ENCODE peak calls at places on chromosome 14, in four cellular contexts. One of them, this sample, is unnamed.

GRCh38 chr14:73662439-73663056 is 17.8 kb downstream of the DNAL1 start:
- DNase-seq in hepatic stellate cell: peak; percentile 63
- DNase-seq in stomach: no peak
- DNase-seq in LoVo: peak; percentile 81
- DNase-seq in this sample: peak; percentile 92

GRCh38 chr14:79483472-79483871 is 727.8 kb downstream of the DIO2 start:
- DNase-seq in hepatic stellate cell: peak; percentile 33
- DNase-seq in LoVo: no peak
- DNase-seq in stomach: no peak
- DNase-seq in this sample: peak; percentile 88

GRCh38 chr14:99924379-99924778 is 131.2 kb downstream of the EML1 start:
- DNase-seq in stomach: no peak
- DNase-seq in LoVo: no peak
- DNase-seq in hepatic stellate cell: no peak
- DNase-seq in this sample: no peak

GRCh38 chr14:71753126-71753830 is 179.0 kb upstream of the RGS6 start:
- DNase-seq in hepatic stellate cell: peak; percentile 81
- DNase-seq in LoVo: peak; percentile 90
- DNase-seq in stomach: peak; percentile 88
- DNase-seq in this sample: peak; percentile 62

GRCh38 chr14:39939023-39939422 is 506.8 kb upstream of the FBXO33 start:
- DNase-seq in LoVo: no peak
- DNase-seq in stomach: no peak
- DNase-seq in hepatic stellate cell: no peak
- DNase-seq in this sample: peak; percentile 17

GRCh38 chr14:103528158-103528511 is 861 bp upstream of the TRMT61A start:
- DNase-seq in hepatic stellate cell: peak; percentile 64
- DNase-seq in LoVo: no peak
- DNase-seq in stomach: peak; percentile 49
- DNase-seq in this sample: no peak

GRCh38 chr14:28344381-28344780 is 422.2 kb upstream of the FOXG1 start:
- DNase-seq in LoVo: no peak
- DNase-seq in stomach: no peak
- DNase-seq in hepatic stellate cell: no peak
- DNase-seq in this sample: peak; percentile 6

GRCh38 chr14:77025744-77026165 is 2.8 kb downstream of the IRF2BPL start:
- DNase-seq in LoVo: no peak
- DNase-seq in hepatic stellate cell: no peak
- DNase-seq in stomach: no peak
- DNase-seq in this sample: no peak

GRCh38 chr14:68938515-68939423 is 40.3 kb downstream of the ACTN1 start:
- DNase-seq in stomach: peak; percentile 67
- DNase-seq in LoVo: peak; percentile 77
- DNase-seq in hepatic stellate cell: no peak
- DNase-seq in this sample: no peak

GRCh38 chr14:90820958-90821357 is 4.7 kb upstream of the TTC7B start:
- DNase-seq in hepatic stellate cell: no peak
- DNase-seq in stomach: peak; percentile 43
- DNase-seq in LoVo: no peak
- DNase-seq in this sample: no peak

GRCh38 chr14:64504897-64505771 is 564 bp downstream of the ZBTB1 start:
- DNase-seq in LoVo: peak; percentile 84
- DNase-seq in stomach: peak; percentile 90
- DNase-seq in hepatic stellate cell: peak; percentile 84
- DNase-seq in this sample: peak; percentile 86

GRCh38 chr14:55180434-55180833 is 11.0 kb downstream of the DLGAP5 start:
- DNase-seq in hepatic stellate cell: peak; percentile 14
- DNase-seq in LoVo: no peak
- DNase-seq in stomach: no peak
- DNase-seq in this sample: no peak

GRCh38 chr14:95206534-95206933 is 49.2 kb upstream of the DICER1 start:
- DNase-seq in hepatic stellate cell: no peak
- DNase-seq in LoVo: no peak
- DNase-seq in stomach: no peak
- DNase-seq in this sample: no peak

GRCh38 chr14:21072102-21072501 is 2.0 kb downstream of the ARHGEF40 start:
- DNase-seq in hepatic stellate cell: peak; percentile 80
- DNase-seq in LoVo: no peak
- DNase-seq in stomach: no peak
- DNase-seq in this sample: no peak

GRCh38 chr14:37553935-37554550 is 41.0 kb downstream of the FOXA1 start:
- DNase-seq in hepatic stellate cell: no peak
- DNase-seq in LoVo: no peak
- DNase-seq in stomach: no peak
- DNase-seq in this sample: no peak

GRCh38 chr14:85234626-85235025 is 295.3 kb upstream of the FLRT2 start:
- DNase-seq in LoVo: no peak
- DNase-seq in hepatic stellate cell: no peak
- DNase-seq in stomach: no peak
- DNase-seq in this sample: no peak

GRCh38 chr14:99512571-99513182 is 31.5 kb downstream of the CCNK start:
- DNase-seq in LoVo: no peak
- DNase-seq in stomach: no peak
- DNase-seq in hepatic stellate cell: no peak
- DNase-seq in this sample: no peak

GRCh38 chr14:90894241-90894640 is 78.0 kb upstream of the TTC7B start:
- DNase-seq in LoVo: no peak
- DNase-seq in hepatic stellate cell: no peak
- DNase-seq in stomach: no peak
- DNase-seq in this sample: no peak

GRCh38 chr14:29799718-29800117 is 127.9 kb downstream of the PRKD1 start:
- DNase-seq in stomach: no peak
- DNase-seq in hepatic stellate cell: no peak
- DNase-seq in LoVo: no peak
- DNase-seq in this sample: no peak

GRCh38 chr14:65260786-65261185 is 151.7 kb upstream of the FUT8 start:
- DNase-seq in hepatic stellate cell: no peak
- DNase-seq in LoVo: no peak
- DNase-seq in stomach: no peak
- DNase-seq in this sample: no peak

GRCh38 chr14:24426912-24427536 is 2.4 kb downstream of the CBLN3 start:
- DNase-seq in stomach: peak; percentile 78
- DNase-seq in LoVo: peak; percentile 26
- DNase-seq in hepatic stellate cell: no peak
- DNase-seq in this sample: no peak

GRCh38 chr14:72619071-72619710 is 274.7 kb downstream of the DPF3 start:
- DNase-seq in stomach: no peak
- DNase-seq in LoVo: no peak
- DNase-seq in hepatic stellate cell: no peak
- DNase-seq in this sample: no peak

GRCh38 chr14:34088918-34089317 is 138.0 kb upstream of the EGLN3 start:
- DNase-seq in hepatic stellate cell: no peak
- DNase-seq in stomach: no peak
- DNase-seq in LoVo: no peak
- DNase-seq in this sample: no peak

GRCh38 chr14:21647380-21647779 is 6.3 kb upstream of the OR4E2 start:
- DNase-seq in hepatic stellate cell: no peak
- DNase-seq in stomach: no peak
- DNase-seq in LoVo: no peak
- DNase-seq in this sample: no peak

GRCh38 chr14:64185184-64185583 is 109.0 kb downstream of the ESR2 start:
- DNase-seq in stomach: no peak
- DNase-seq in hepatic stellate cell: no peak
- DNase-seq in LoVo: no peak
- DNase-seq in this sample: no peak

GRCh38 chr14:86462193-86462592 is 932.2 kb downstream of the FLRT2 start:
- DNase-seq in LoVo: no peak
- DNase-seq in stomach: no peak
- DNase-seq in hepatic stellate cell: no peak
- DNase-seq in this sample: peak; percentile 27

GRCh38 chr14:53399057-53399456 is 245.9 kb upstream of the DDHD1 start:
- DNase-seq in stomach: no peak
- DNase-seq in hepatic stellate cell: no peak
- DNase-seq in LoVo: no peak
- DNase-seq in this sample: no peak

This sample was measured in NCI-H460.